ENCODE peak calls at places on chromosomes 12 and 14, in five cellular contexts. One of them, this sample, is unnamed.

GRCh38 chr14:22433059-22433458 is 156.0 kb downstream of the DAD1 start:
- DNase-seq in Kasumi-1: peak; percentile 42
- DNase-seq in Right ventricle myocardium superior: no peak
- DNase-seq in CD4-positive, alpha-beta memory T cell: no peak
- DNase-seq in activated T-cell treated with anti-CD3 and anti-CD28 coated beads, Interleukin-2, amount 50 U/mL, for 72 hours: no peak
- DNase-seq in this sample: no peak

GRCh38 chr12:2384029-2384386 is 331.2 kb downstream of the CACNA1C start:
- DNase-seq in Right ventricle myocardium superior: no peak
- DNase-seq in Kasumi-1: no peak
- DNase-seq in CD4-positive, alpha-beta memory T cell: no peak
- DNase-seq in activated T-cell treated with anti-CD3 and anti-CD28 coated beads, Interleukin-2, amount 50 U/mL, for 72 hours: no peak
- DNase-seq in this sample: no peak

GRCh38 chr12:71585218-71585617 is 78.4 kb downstream of the ZFC3H1 start:
- DNase-seq in Kasumi-1: no peak
- DNase-seq in activated T-cell treated with anti-CD3 and anti-CD28 coated beads, Interleukin-2, amount 50 U/mL, for 72 hours: no peak
- DNase-seq in CD4-positive, alpha-beta memory T cell: no peak
- DNase-seq in Right ventricle myocardium superior: no peak
- DNase-seq in this sample: no peak

GRCh38 chr12:56800221-56800620 is 37.1 kb downstream of the HSD17B6 start:
- DNase-seq in Right ventricle myocardium superior: no peak
- DNase-seq in activated T-cell treated with anti-CD3 and anti-CD28 coated beads, Interleukin-2, amount 50 U/mL, for 72 hours: no peak
- DNase-seq in Kasumi-1: no peak
- DNase-seq in CD4-positive, alpha-beta memory T cell: no peak
- DNase-seq in this sample: no peak

GRCh38 chr12:92206596-92206995 is 61.0 kb upstream of the BTG1 start:
- DNase-seq in activated T-cell treated with anti-CD3 and anti-CD28 coated beads, Interleukin-2, amount 50 U/mL, for 72 hours: no peak
- DNase-seq in Kasumi-1: no peak
- DNase-seq in Right ventricle myocardium superior: no peak
- DNase-seq in CD4-positive, alpha-beta memory T cell: no peak
- DNase-seq in this sample: no peak

GRCh38 chr12:4109826-4110225 is 163.7 kb upstream of the CCND2 start:
- DNase-seq in activated T-cell treated with anti-CD3 and anti-CD28 coated beads, Interleukin-2, amount 50 U/mL, for 72 hours: no peak
- DNase-seq in Right ventricle myocardium superior: no peak
- DNase-seq in Kasumi-1: no peak
- DNase-seq in CD4-positive, alpha-beta memory T cell: no peak
- DNase-seq in this sample: no peak

GRCh38 chr14:106551265-106551664 is 1024.9 kb downstream of the TMEM121 start:
- DNase-seq in activated T-cell treated with anti-CD3 and anti-CD28 coated beads, Interleukin-2, amount 50 U/mL, for 72 hours: no peak
- DNase-seq in Right ventricle myocardium superior: no peak
- DNase-seq in CD4-positive, alpha-beta memory T cell: no peak
- DNase-seq in Kasumi-1: peak; percentile 10
- DNase-seq in this sample: no peak

GRCh38 chr14:96126783-96127271 is 77.8 kb upstream of the BDKRB2 start:
- DNase-seq in activated T-cell treated with anti-CD3 and anti-CD28 coated beads, Interleukin-2, amount 50 U/mL, for 72 hours: no peak
- DNase-seq in Right ventricle myocardium superior: no peak
- DNase-seq in Kasumi-1: no peak
- DNase-seq in CD4-positive, alpha-beta memory T cell: no peak
- DNase-seq in this sample: no peak

GRCh38 chr12:7108042-7108927 is 729 bp downstream of the C1RL start:
- DNase-seq in activated T-cell treated with anti-CD3 and anti-CD28 coated beads, Interleukin-2, amount 50 U/mL, for 72 hours: peak; percentile 86
- DNase-seq in CD4-positive, alpha-beta memory T cell: peak; percentile 68
- DNase-seq in Right ventricle myocardium superior: peak; percentile 87
- DNase-seq in Kasumi-1: peak; percentile 59
- DNase-seq in this sample: peak; percentile 81

GRCh38 chr12:113186666-113187325 is 1.3 kb downstream of the RITA1 start:
- DNase-seq in CD4-positive, alpha-beta memory T cell: no peak
- DNase-seq in Right ventricle myocardium superior: no peak
- DNase-seq in Kasumi-1: no peak
- DNase-seq in activated T-cell treated with anti-CD3 and anti-CD28 coated beads, Interleukin-2, amount 50 U/mL, for 72 hours: no peak
- DNase-seq in this sample: no peak

GRCh38 chr14:101824339-101824727 is 62.8 kb downstream of the PPP2R5C start:
- DNase-seq in Kasumi-1: peak; percentile 33
- DNase-seq in Right ventricle myocardium superior: no peak
- DNase-seq in CD4-positive, alpha-beta memory T cell: no peak
- DNase-seq in activated T-cell treated with anti-CD3 and anti-CD28 coated beads, Interleukin-2, amount 50 U/mL, for 72 hours: no peak
- DNase-seq in this sample: no peak

GRCh38 chr14:104250175-104250574 is 111.8 kb downstream of the KIF26A start:
- DNase-seq in Right ventricle myocardium superior: no peak
- DNase-seq in Kasumi-1: no peak
- DNase-seq in CD4-positive, alpha-beta memory T cell: no peak
- DNase-seq in activated T-cell treated with anti-CD3 and anti-CD28 coated beads, Interleukin-2, amount 50 U/mL, for 72 hours: no peak
- DNase-seq in this sample: no peak

GRCh38 chr14:69323266-69323966 is 63.5 kb downstream of the GALNT16 start:
- DNase-seq in Kasumi-1: no peak
- DNase-seq in Right ventricle myocardium superior: no peak
- DNase-seq in CD4-positive, alpha-beta memory T cell: no peak
- DNase-seq in activated T-cell treated with anti-CD3 and anti-CD28 coated beads, Interleukin-2, amount 50 U/mL, for 72 hours: no peak
- DNase-seq in this sample: no peak

GRCh38 chr14:99850705-99851104 is 57.5 kb downstream of the EML1 start:
- DNase-seq in Right ventricle myocardium superior: no peak
- DNase-seq in activated T-cell treated with anti-CD3 and anti-CD28 coated beads, Interleukin-2, amount 50 U/mL, for 72 hours: no peak
- DNase-seq in CD4-positive, alpha-beta memory T cell: no peak
- DNase-seq in Kasumi-1: no peak
- DNase-seq in this sample: no peak

GRCh38 chr12:55188974-55189556 is 31.8 kb upstream of the OR10A7 start:
- DNase-seq in activated T-cell treated with anti-CD3 and anti-CD28 coated beads, Interleukin-2, amount 50 U/mL, for 72 hours: peak; percentile 69
- DNase-seq in CD4-positive, alpha-beta memory T cell: peak; percentile 51
- DNase-seq in Kasumi-1: peak; percentile 81
- DNase-seq in Right ventricle myocardium superior: no peak
- DNase-seq in this sample: no peak

GRCh38 chr12:121222847-121223246 is 12.9 kb downstream of the P2RX4 start:
- DNase-seq in Right ventricle myocardium superior: no peak
- DNase-seq in CD4-positive, alpha-beta memory T cell: no peak
- DNase-seq in activated T-cell treated with anti-CD3 and anti-CD28 coated beads, Interleukin-2, amount 50 U/mL, for 72 hours: peak; percentile 25
- DNase-seq in Kasumi-1: no peak
- DNase-seq in this sample: no peak

GRCh38 chr12:90062799-90063198 is 354.2 kb upstream of the ATP2B1 start:
- DNase-seq in Right ventricle myocardium superior: no peak
- DNase-seq in activated T-cell treated with anti-CD3 and anti-CD28 coated beads, Interleukin-2, amount 50 U/mL, for 72 hours: no peak
- DNase-seq in CD4-positive, alpha-beta memory T cell: no peak
- DNase-seq in Kasumi-1: no peak
- DNase-seq in this sample: no peak

GRCh38 chr12:56020437-56021189 is at the start of gene IKZF4:
- DNase-seq in Right ventricle myocardium superior: peak; percentile 61
- DNase-seq in Kasumi-1: peak; percentile 89
- DNase-seq in activated T-cell treated with anti-CD3 and anti-CD28 coated beads, Interleukin-2, amount 50 U/mL, for 72 hours: no peak
- DNase-seq in CD4-positive, alpha-beta memory T cell: no peak
- DNase-seq in this sample: no peak

GRCh38 chr14:68295316-68295816 is 475.8 kb downstream of the RAD51B start:
- DNase-seq in Right ventricle myocardium superior: peak; percentile 44
- DNase-seq in activated T-cell treated with anti-CD3 and anti-CD28 coated beads, Interleukin-2, amount 50 U/mL, for 72 hours: no peak
- DNase-seq in CD4-positive, alpha-beta memory T cell: no peak
- DNase-seq in Kasumi-1: no peak
- DNase-seq in this sample: no peak

GRCh38 chr12:108175310-108175709 is 46.2 kb downstream of the WSCD2 start:
- DNase-seq in activated T-cell treated with anti-CD3 and anti-CD28 coated beads, Interleukin-2, amount 50 U/mL, for 72 hours: no peak
- DNase-seq in Kasumi-1: no peak
- DNase-seq in CD4-positive, alpha-beta memory T cell: no peak
- DNase-seq in Right ventricle myocardium superior: no peak
- DNase-seq in this sample: no peak

GRCh38 chr12:115866909-115867525 is 410.5 kb downstream of the MED13L start:
- DNase-seq in activated T-cell treated with anti-CD3 and anti-CD28 coated beads, Interleukin-2, amount 50 U/mL, for 72 hours: no peak
- DNase-seq in Right ventricle myocardium superior: no peak
- DNase-seq in Kasumi-1: peak; percentile 2
- DNase-seq in CD4-positive, alpha-beta memory T cell: no peak
- DNase-seq in this sample: no peak

GRCh38 chr14:81062816-81063215 is 107.4 kb downstream of the TSHR start:
- DNase-seq in Kasumi-1: peak; percentile 70
- DNase-seq in activated T-cell treated with anti-CD3 and anti-CD28 coated beads, Interleukin-2, amount 50 U/mL, for 72 hours: peak; percentile 17
- DNase-seq in Right ventricle myocardium superior: no peak
- DNase-seq in CD4-positive, alpha-beta memory T cell: no peak
- DNase-seq in this sample: no peak

GRCh38 chr12:108312885-108313203 is 26.3 kb downstream of the CMKLR1 start:
- DNase-seq in Right ventricle myocardium superior: peak; percentile 85
- DNase-seq in Kasumi-1: no peak
- DNase-seq in CD4-positive, alpha-beta memory T cell: no peak
- DNase-seq in activated T-cell treated with anti-CD3 and anti-CD28 coated beads, Interleukin-2, amount 50 U/mL, for 72 hours: no peak
- DNase-seq in this sample: no peak

GRCh38 chr14:73727181-73727580 is 13.0 kb upstream of the PNMA1 start:
- DNase-seq in CD4-positive, alpha-beta memory T cell: no peak
- DNase-seq in Kasumi-1: no peak
- DNase-seq in Right ventricle myocardium superior: no peak
- DNase-seq in activated T-cell treated with anti-CD3 and anti-CD28 coated beads, Interleukin-2, amount 50 U/mL, for 72 hours: no peak
- DNase-seq in this sample: no peak

GRCh38 chr12:5768171-5768879 is 176.7 kb downstream of the ANO2 start:
- DNase-seq in CD4-positive, alpha-beta memory T cell: no peak
- DNase-seq in activated T-cell treated with anti-CD3 and anti-CD28 coated beads, Interleukin-2, amount 50 U/mL, for 72 hours: no peak
- DNase-seq in Right ventricle myocardium superior: peak; percentile 87
- DNase-seq in Kasumi-1: no peak
- DNase-seq in this sample: no peak

GRCh38 chr14:61234215-61234916 is 46.8 kb downstream of the TMEM30B start:
- DNase-seq in Right ventricle myocardium superior: no peak
- DNase-seq in Kasumi-1: no peak
- DNase-seq in CD4-positive, alpha-beta memory T cell: no peak
- DNase-seq in activated T-cell treated with anti-CD3 and anti-CD28 coated beads, Interleukin-2, amount 50 U/mL, for 72 hours: no peak
- DNase-seq in this sample: no peak

GRCh38 chr12:121637231-121637914 is 11.0 kb downstream of the ORAI1 start:
- DNase-seq in Kasumi-1: peak; percentile 81
- DNase-seq in activated T-cell treated with anti-CD3 and anti-CD28 coated beads, Interleukin-2, amount 50 U/mL, for 72 hours: peak; percentile 65
- DNase-seq in CD4-positive, alpha-beta memory T cell: peak; percentile 36
- DNase-seq in Right ventricle myocardium superior: peak; percentile 56
- DNase-seq in this sample: peak; percentile 48

GRCh38 chr12:92593734-92594402 is 108.9 kb upstream of the PLEKHG7 start:
- DNase-seq in Kasumi-1: peak; percentile 96
- DNase-seq in Right ventricle myocardium superior: peak; percentile 33
- DNase-seq in CD4-positive, alpha-beta memory T cell: peak; percentile 94
- DNase-seq in activated T-cell treated with anti-CD3 and anti-CD28 coated beads, Interleukin-2, amount 50 U/mL, for 72 hours: peak; percentile 77
- DNase-seq in this sample: peak; percentile 68

GRCh38 chr12:28089363-28089762 is 100.9 kb upstream of the CCDC91 start:
- DNase-seq in activated T-cell treated with anti-CD3 and anti-CD28 coated beads, Interleukin-2, amount 50 U/mL, for 72 hours: no peak
- DNase-seq in Right ventricle myocardium superior: no peak
- DNase-seq in CD4-positive, alpha-beta memory T cell: no peak
- DNase-seq in Kasumi-1: peak; percentile 76
- DNase-seq in this sample: no peak

GRCh38 chr12:9651265-9651729 is 18.2 kb upstream of the CLEC2D start:
- DNase-seq in activated T-cell treated with anti-CD3 and anti-CD28 coated beads, Interleukin-2, amount 50 U/mL, for 72 hours: peak; percentile 77
- DNase-seq in Kasumi-1: no peak
- DNase-seq in Right ventricle myocardium superior: no peak
- DNase-seq in CD4-positive, alpha-beta memory T cell: peak; percentile 43
- DNase-seq in this sample: no peak

GRCh38 chr12:7369274-7369729 is 65.4 kb downstream of the ACSM4 start:
- DNase-seq in Right ventricle myocardium superior: peak; percentile 68
- DNase-seq in CD4-positive, alpha-beta memory T cell: no peak
- DNase-seq in activated T-cell treated with anti-CD3 and anti-CD28 coated beads, Interleukin-2, amount 50 U/mL, for 72 hours: no peak
- DNase-seq in Kasumi-1: no peak
- DNase-seq in this sample: no peak

GRCh38 chr12:120470150-120470817 is 736 bp upstream of the SRSF9 start:
- DNase-seq in Kasumi-1: peak; percentile 16
- DNase-seq in Right ventricle myocardium superior: no peak
- DNase-seq in activated T-cell treated with anti-CD3 and anti-CD28 coated beads, Interleukin-2, amount 50 U/mL, for 72 hours: no peak
- DNase-seq in CD4-positive, alpha-beta memory T cell: no peak
- DNase-seq in this sample: no peak

GRCh38 chr14:104735830-104736642 is 12.0 kb downstream of the ADSS1 start:
- DNase-seq in Kasumi-1: no peak
- DNase-seq in CD4-positive, alpha-beta memory T cell: no peak
- DNase-seq in Right ventricle myocardium superior: peak; percentile 93
- DNase-seq in activated T-cell treated with anti-CD3 and anti-CD28 coated beads, Interleukin-2, amount 50 U/mL, for 72 hours: no peak
- DNase-seq in this sample: no peak

GRCh38 chr12:108616941-108617858 is 16.5 kb downstream of the SELPLG start:
- DNase-seq in Kasumi-1: peak; percentile 82
- DNase-seq in CD4-positive, alpha-beta memory T cell: peak; percentile 59
- DNase-seq in activated T-cell treated with anti-CD3 and anti-CD28 coated beads, Interleukin-2, amount 50 U/mL, for 72 hours: peak; percentile 88
- DNase-seq in Right ventricle myocardium superior: peak; percentile 61
- DNase-seq in this sample: peak; percentile 74

GRCh38 chr14:67396381-67396965 is 15.5 kb downstream of the PLEK2 start:
- DNase-seq in activated T-cell treated with anti-CD3 and anti-CD28 coated beads, Interleukin-2, amount 50 U/mL, for 72 hours: no peak
- DNase-seq in Right ventricle myocardium superior: no peak
- DNase-seq in Kasumi-1: no peak
- DNase-seq in CD4-positive, alpha-beta memory T cell: no peak
- DNase-seq in this sample: no peak

GRCh38 chr12:46217686-46218508 is 50.9 kb downstream of the SLC38A1 start:
- DNase-seq in Right ventricle myocardium superior: no peak
- DNase-seq in Kasumi-1: peak; percentile 90
- DNase-seq in activated T-cell treated with anti-CD3 and anti-CD28 coated beads, Interleukin-2, amount 50 U/mL, for 72 hours: peak; percentile 76
- DNase-seq in CD4-positive, alpha-beta memory T cell: peak; percentile 80
- DNase-seq in this sample: peak; percentile 48

GRCh38 chr14:99360774-99361595 is 89.0 kb upstream of the BCL11B start:
- DNase-seq in Right ventricle myocardium superior: no peak
- DNase-seq in Kasumi-1: no peak
- DNase-seq in CD4-positive, alpha-beta memory T cell: no peak
- DNase-seq in activated T-cell treated with anti-CD3 and anti-CD28 coated beads, Interleukin-2, amount 50 U/mL, for 72 hours: no peak
- DNase-seq in this sample: no peak

This sample was measured in GM18507.